ENCODE peak calls at places on chromosomes 2 and 18, in six cellular contexts. V is PC-3; P is fibroblast of lung; W is CD4-positive, alpha-beta memory T cell; Z is brain microvascular endothelial cell; Q is IMR-90. R is an unnamed sample.

GRCh38 chr2:191691016-191691725 is 13.2 kb downstream of the NABP1 start:
- DNase-seq in V (peak; percentile 92), P (peak; percentile 91), W (peak; percentile 61), Z (peak; percentile 79), Q (peak; percentile 87), R (no peak)

GRCh38 chr2:71943238-71944182 is 204.2 kb downstream of the CYP26B1 start:
- DNase-seq in V (no peak), P (peak; percentile 22), W (no peak), Z (no peak), Q (no peak), R (no peak)

GRCh38 chr18:23099621-23100020 is 35.7 kb upstream of the CABLES1 start:
- DNase-seq in V (peak; percentile 94), P (no peak), W (no peak), Z (no peak), Q (no peak), R (no peak)

GRCh38 chr18:36095936-36096519 is 28.7 kb upstream of the RPRD1A start:
- DNase-seq in V (peak; percentile 48), P (peak; percentile 90), W (no peak), Z (peak; percentile 11), Q (peak; percentile 85), R (no peak)

GRCh38 chr2:36376319-36376765 is 20.8 kb downstream of the CRIM1 start:
- DNase-seq in V (peak; percentile 71), P (peak; percentile 65), W (no peak), Z (no peak), Q (peak; percentile 60), R (no peak)

GRCh38 chr2:66575625-66576371 is 140.9 kb downstream of the MEIS1 start:
- DNase-seq in V (no peak), P (peak; percentile 73), W (no peak), Z (no peak), Q (peak; percentile 70), R (no peak)

GRCh38 chr2:168060956-168061750 is 186.2 kb downstream of the STK39 start:
- DNase-seq in V (peak; percentile 36), P (peak; percentile 78), W (no peak), Z (peak; percentile 37), Q (peak; percentile 67), R (no peak)

GRCh38 chr2:42598656-42599267 is 30.3 kb downstream of the MTA3 start:
- DNase-seq in V (peak; percentile 10), P (no peak), W (no peak), Z (no peak), Q (no peak), R (no peak)

GRCh38 chr18:58314284-58314683 is 270.3 kb downstream of the NEDD4L start:
- DNase-seq in V (peak; percentile 86), P (peak; percentile 95), W (no peak), Z (peak; percentile 95), Q (peak; percentile 95), R (peak; percentile 54)

GRCh38 chr2:151841025-151841424 is 12.8 kb upstream of the ARL5A start:
- DNase-seq in V (no peak), P (no peak), W (no peak), Z (no peak), Q (no peak), R (no peak)

GRCh38 chr18:58276640-58277456 is 232.8 kb downstream of the NEDD4L start:
- DNase-seq in V (no peak), P (no peak), W (no peak), Z (no peak), Q (no peak), R (no peak)

GRCh38 chr2:208062113-208062512 is 36.8 kb upstream of the PLEKHM3 start:
- DNase-seq in V (peak; percentile 61), P (peak; percentile 39), W (no peak), Z (peak; percentile 58), Q (peak; percentile 54), R (no peak)

GRCh38 chr2:240248981-240249422 is 108.5 kb upstream of the OTOS start:
- DNase-seq in V (no peak), P (no peak), W (no peak), Z (no peak), Q (no peak), R (no peak)

GRCh38 chr2:189088566-189089225 is 90.9 kb downstream of the COL5A2 start:
- DNase-seq in V (peak; percentile 15), P (peak; percentile 41), W (no peak), Z (no peak), Q (peak; percentile 74), R (no peak)

GRCh38 chr2:191013876-191014652 is at the start of gene STAT1:
- DNase-seq in V (peak; percentile 94), P (peak; percentile 90), W (peak; percentile 94), Z (peak; percentile 88), Q (peak; percentile 93), R (no peak)

GRCh38 chr18:62611395-62612241 is 88.8 kb downstream of the ZCCHC2 start:
- DNase-seq in V (no peak), P (no peak), W (no peak), Z (no peak), Q (no peak), R (no peak)

GRCh38 chr2:67234443-67234842 is 162.7 kb upstream of the ETAA1 start:
- DNase-seq in V (peak; percentile 51), P (peak; percentile 79), W (no peak), Z (peak; percentile 34), Q (peak; percentile 72), R (no peak)

GRCh38 chr2:165874445-165875039 is 79.0 kb downstream of the TTC21B start:
- DNase-seq in V (peak; percentile 93), P (peak; percentile 81), W (no peak), Z (peak; percentile 61), Q (peak; percentile 75), R (peak; percentile 25)

GRCh38 chr2:112317303-112318158 is 42.1 kb downstream of the ZC3H6 start:
- DNase-seq in V (no peak), P (peak; percentile 28), W (no peak), Z (no peak), Q (peak; percentile 52), R (no peak)

GRCh38 chr2:214543386-214543955 is 132.6 kb downstream of the VWC2L start:
- DNase-seq in V (peak; percentile 74), P (peak; percentile 5), W (no peak), Z (peak; percentile 5), Q (peak; percentile 66), R (no peak)

GRCh38 chr2:118269408-118270051 is 181.3 kb downstream of the INSIG2 start:
- DNase-seq in V (peak; percentile 60), P (no peak), W (no peak), Z (no peak), Q (no peak), R (no peak)

GRCh38 chr18:8480506-8481328 is 128.5 kb upstream of the RAB12 start:
- DNase-seq in V (peak; percentile 81), P (peak; percentile 68), W (no peak), Z (peak; percentile 68), Q (peak; percentile 73), R (no peak)

GRCh38 chr2:153477096-153477555 is 1.4 kb downstream of the RPRM start:
- DNase-seq in V (no peak), P (no peak), W (no peak), Z (no peak), Q (no peak), R (no peak)

GRCh38 chr2:22842209-22842608 is 542.8 kb upstream of the KLHL29 start:
- DNase-seq in V (no peak), P (no peak), W (no peak), Z (no peak), Q (no peak), R (no peak)
- H3K27ac ChIP-seq in V (no peak overlapping the region), P (no peak overlapping the region), W (no peak overlapping the region), Z (no peak overlapping the region), Q (no peak overlapping the region), R (no peak overlapping the region)

GRCh38 chr2:9844581-9844980 is 1.3 kb downstream of the TAF1B start:
- DNase-seq in V (peak; percentile 57), P (peak; percentile 46), W (no peak), Z (no peak), Q (peak; percentile 38), R (no peak)

GRCh38 chr2:9843229-9844035 is at the start of gene TAF1B:
- DNase-seq in V (peak; percentile 96), P (peak; percentile 92), W (peak; percentile 82), Z (peak; percentile 87), Q (peak; percentile 88), R (peak; percentile 78)

GRCh38 chr2:9844036-9844483 is 786 bp downstream of the TAF1B start:
- DNase-seq in V (peak; percentile 40), P (peak; percentile 59), W (no peak), Z (no peak), Q (peak; percentile 31), R (no peak)

GRCh38 chr2:9846554-9846953 is 3.3 kb downstream of the TAF1B start:
- DNase-seq in V (peak; percentile 75), P (peak; percentile 19), W (no peak), Z (peak; percentile 29), Q (peak; percentile 71), R (peak; percentile 49)

GRCh38 chr2:9847140-9847539 is 3.9 kb downstream of the TAF1B start:
- DNase-seq in V (peak; percentile 34), P (no peak), W (no peak), Z (no peak), Q (peak; percentile 41), R (no peak)
- H3K36me3 ChIP-seq in V (peaks cover 37% of the 10 kb centered on the region), P (peaks cover 2% of the 10 kb centered on the region), W (peaks cover 30% of the 10 kb centered on the region), Z (peaks cover 16% of the 10 kb centered on the region), Q (peaks cover 16% of the 10 kb centered on the region), R (peaks cover 16% of the 10 kb centered on the region)

DNA sequence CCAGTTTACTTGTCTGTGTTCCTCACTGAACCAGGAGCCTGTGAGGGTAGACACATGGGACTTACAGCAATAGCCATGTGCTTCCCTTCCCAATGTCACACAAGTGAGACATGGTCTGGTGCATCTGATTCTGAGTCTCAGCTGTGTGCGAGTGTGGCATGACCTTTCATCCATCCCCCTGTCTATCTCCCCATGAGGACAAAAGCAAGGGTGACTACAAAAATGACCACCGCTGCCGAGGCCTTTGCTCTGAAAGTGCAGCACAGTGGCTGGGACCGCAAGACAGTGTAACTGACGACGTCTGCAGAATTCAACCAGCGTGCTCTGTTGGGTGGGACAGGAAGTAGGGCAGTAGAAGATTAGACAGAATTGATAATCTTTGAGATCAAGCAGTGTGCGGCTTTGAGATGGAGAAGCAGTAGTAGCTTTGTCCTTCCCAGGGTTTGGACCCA is 50.5 kb downstream of the RAB31 start:
- DNase-seq in V (no peak), P (no peak), W (no peak), Z (no peak), Q (no peak), R (no peak)
- H3K27ac ChIP-seq in V (no peak overlapping the region), P (no peak overlapping the region), W (no peak overlapping the region), Z (peak overlapping the region; percentile 76), Q (no peak overlapping the region), R (no peak overlapping the region)

DNA sequence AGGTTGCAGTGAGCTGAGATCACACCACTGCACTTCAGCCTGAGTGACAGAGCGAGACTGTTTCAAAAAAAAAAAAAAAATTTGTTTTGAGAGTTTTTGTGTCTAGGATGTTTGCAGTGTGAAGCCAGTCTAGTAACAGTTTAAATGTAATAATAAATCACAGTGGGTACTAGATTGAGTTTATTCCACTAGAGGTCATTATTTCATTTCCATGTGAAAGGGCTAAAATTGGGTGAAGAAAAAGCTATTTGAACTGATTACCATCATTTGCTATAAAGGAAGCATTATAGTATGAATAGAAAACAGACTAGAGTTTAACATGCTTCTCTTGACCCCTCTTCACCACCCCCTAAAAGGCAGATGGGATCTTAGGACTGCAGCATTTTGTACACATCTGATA is 20.3 kb downstream of the SNRPD1 start:
- DNase-seq in V (peak; percentile 20), P (peak; percentile 21), W (no peak), Z (no peak), Q (no peak), R (no peak)
- H3K36me3 ChIP-seq in V (peaks cover 47% of the 10 kb centered on the region), P (peaks cover 4% of the 10 kb centered on the region), W (peaks cover 13% of the 10 kb centered on the region), Z (peaks cover 16% of the 10 kb centered on the region), Q (peaks cover 19% of the 10 kb centered on the region), R (peaks cover 12% of the 10 kb centered on the region)

GRCh38 chr2:156476516-156477206 is 40.5 kb downstream of the GPD2 start:
- DNase-seq in V (peak; percentile 76), P (peak; percentile 36), W (no peak), Z (peak; percentile 63), Q (peak; percentile 74), R (peak; percentile 7)
- H3K27ac ChIP-seq in V (peak overlapping the region; percentile 16), P (no peak overlapping the region), W (no peak overlapping the region), Z (peak overlapping the region; percentile 36), Q (no peak overlapping the region), R (peak overlapping the region; percentile 48)

R was measured in keratinocyte.